ENCODE peak calls at places on chromosomes 1 and 21, in ten cellular contexts. One of them, this sample, is unnamed.

GRCh38 chr1:178465011-178465410 is 31.8 kb downstream of the CLEC20A start:
- DNase-seq in cardiac fibroblast: peak; percentile 38
- DNase-seq in fibroblast of mammary gland: peak; percentile 72
- DNase-seq in astrocyte: peak; percentile 65
- DNase-seq in uterus: no peak
- DNase-seq in cardiac muscle cell: no peak
- DNase-seq in foreskin keratinocyte: peak; percentile 81
- DNase-seq in psoas muscle: no peak
- DNase-seq in GM12878: no peak
- DNase-seq in PC-9: no peak
- DNase-seq in this sample: no peak

GRCh38 chr1:66402194-66402593 is 131.8 kb upstream of the SGIP1 start:
- DNase-seq in cardiac fibroblast: peak; percentile 83
- DNase-seq in fibroblast of mammary gland: peak; percentile 90
- DNase-seq in astrocyte: no peak
- DNase-seq in uterus: peak; percentile 80
- DNase-seq in cardiac muscle cell: no peak
- DNase-seq in foreskin keratinocyte: no peak
- DNase-seq in psoas muscle: peak; percentile 91
- DNase-seq in GM12878: peak; percentile 87
- DNase-seq in PC-9: no peak
- DNase-seq in this sample: no peak

GRCh38 chr1:226798427-226799411 is 59.6 kb upstream of the ITPKB start:
- DNase-seq in cardiac fibroblast: no peak
- DNase-seq in fibroblast of mammary gland: no peak
- DNase-seq in astrocyte: no peak
- DNase-seq in uterus: no peak
- DNase-seq in cardiac muscle cell: no peak
- DNase-seq in foreskin keratinocyte: no peak
- DNase-seq in psoas muscle: no peak
- DNase-seq in GM12878: peak; percentile 47
- DNase-seq in PC-9: no peak
- DNase-seq in this sample: no peak

GRCh38 chr1:200036616-200037270 is 9.2 kb downstream of the NR5A2 start:
- DNase-seq in cardiac fibroblast: no peak
- DNase-seq in fibroblast of mammary gland: no peak
- DNase-seq in astrocyte: no peak
- DNase-seq in uterus: no peak
- DNase-seq in cardiac muscle cell: no peak
- DNase-seq in foreskin keratinocyte: no peak
- DNase-seq in psoas muscle: no peak
- DNase-seq in GM12878: no peak
- DNase-seq in PC-9: no peak
- DNase-seq in this sample: no peak

GRCh38 chr1:14435368-14436023 is 163.0 kb upstream of the KAZN start:
- DNase-seq in cardiac fibroblast: no peak
- DNase-seq in fibroblast of mammary gland: no peak
- DNase-seq in astrocyte: no peak
- DNase-seq in uterus: no peak
- DNase-seq in cardiac muscle cell: peak; percentile 48
- DNase-seq in foreskin keratinocyte: no peak
- DNase-seq in psoas muscle: no peak
- DNase-seq in GM12878: no peak
- DNase-seq in PC-9: no peak
- DNase-seq in this sample: no peak

GRCh38 chr1:2540816-2541492 is 10.9 kb upstream of the HES5 start:
- DNase-seq in cardiac fibroblast: no peak
- DNase-seq in fibroblast of mammary gland: no peak
- DNase-seq in astrocyte: no peak
- DNase-seq in uterus: no peak
- DNase-seq in cardiac muscle cell: peak; percentile 27
- DNase-seq in foreskin keratinocyte: no peak
- DNase-seq in psoas muscle: no peak
- DNase-seq in GM12878: no peak
- DNase-seq in PC-9: no peak
- DNase-seq in this sample: no peak

GRCh38 chr1:192067360-192067759 is 90.9 kb upstream of the RGS18 start:
- DNase-seq in cardiac fibroblast: no peak
- DNase-seq in fibroblast of mammary gland: no peak
- DNase-seq in astrocyte: no peak
- DNase-seq in uterus: no peak
- DNase-seq in cardiac muscle cell: no peak
- DNase-seq in foreskin keratinocyte: no peak
- DNase-seq in psoas muscle: no peak
- DNase-seq in GM12878: no peak
- DNase-seq in PC-9: no peak
- DNase-seq in this sample: no peak

GRCh38 chr21:44617071-44617501 is 5.2 kb downstream of the KRTAP10-8 start:
- DNase-seq in cardiac fibroblast: no peak
- DNase-seq in fibroblast of mammary gland: no peak
- DNase-seq in astrocyte: no peak
- DNase-seq in uterus: no peak
- DNase-seq in cardiac muscle cell: no peak
- DNase-seq in foreskin keratinocyte: no peak
- DNase-seq in psoas muscle: no peak
- DNase-seq in GM12878: no peak
- DNase-seq in PC-9: no peak
- DNase-seq in this sample: no peak

GRCh38 chr1:185297986-185298385 is 19.1 kb downstream of the IVNS1ABP start:
- DNase-seq in cardiac fibroblast: no peak
- DNase-seq in fibroblast of mammary gland: no peak
- DNase-seq in astrocyte: peak; percentile 23
- DNase-seq in uterus: no peak
- DNase-seq in cardiac muscle cell: no peak
- DNase-seq in foreskin keratinocyte: no peak
- DNase-seq in psoas muscle: no peak
- DNase-seq in GM12878: no peak
- DNase-seq in PC-9: no peak
- DNase-seq in this sample: no peak

GRCh38 chr1:36349241-36349671 is 25.8 kb upstream of the EVA1B start:
- DNase-seq in cardiac fibroblast: no peak
- DNase-seq in fibroblast of mammary gland: peak; percentile 79
- DNase-seq in astrocyte: peak; percentile 46
- DNase-seq in uterus: no peak
- DNase-seq in cardiac muscle cell: no peak
- DNase-seq in foreskin keratinocyte: no peak
- DNase-seq in psoas muscle: peak; percentile 45
- DNase-seq in GM12878: peak; percentile 88
- DNase-seq in PC-9: peak; percentile 54
- DNase-seq in this sample: no peak

GRCh38 chr1:44707959-44708831 is 22.8 kb downstream of the RNU5D-1 start:
- DNase-seq in cardiac fibroblast: peak; percentile 69
- DNase-seq in fibroblast of mammary gland: peak; percentile 79
- DNase-seq in astrocyte: peak; percentile 30
- DNase-seq in uterus: peak; percentile 25
- DNase-seq in cardiac muscle cell: peak; percentile 47
- DNase-seq in foreskin keratinocyte: no peak
- DNase-seq in psoas muscle: no peak
- DNase-seq in GM12878: no peak
- DNase-seq in PC-9: peak; percentile 65
- DNase-seq in this sample: no peak

GRCh38 chr1:114063544-114063943 is 84.3 kb downstream of the OLFML3 start:
- DNase-seq in cardiac fibroblast: no peak
- DNase-seq in fibroblast of mammary gland: no peak
- DNase-seq in astrocyte: no peak
- DNase-seq in uterus: no peak
- DNase-seq in cardiac muscle cell: no peak
- DNase-seq in foreskin keratinocyte: no peak
- DNase-seq in psoas muscle: no peak
- DNase-seq in GM12878: no peak
- DNase-seq in PC-9: no peak
- DNase-seq in this sample: no peak
- TF ChIP-seq CTCF in cardiac fibroblast: no peak
- TF ChIP-seq CTCF in fibroblast of mammary gland: no peak
- TF ChIP-seq CTCF in astrocyte: no peak
- TF ChIP-seq CTCF in uterus: no peak
- TF ChIP-seq CTCF in cardiac muscle cell: no peak
- TF ChIP-seq CTCF in foreskin keratinocyte: peak; percentile 4
- TF ChIP-seq CTCF in psoas muscle: no peak
- TF ChIP-seq CTCF in GM12878: no peak
- TF ChIP-seq CTCF in PC-9: no peak
- TF ChIP-seq CTCF in this sample: no peak

DNA sequence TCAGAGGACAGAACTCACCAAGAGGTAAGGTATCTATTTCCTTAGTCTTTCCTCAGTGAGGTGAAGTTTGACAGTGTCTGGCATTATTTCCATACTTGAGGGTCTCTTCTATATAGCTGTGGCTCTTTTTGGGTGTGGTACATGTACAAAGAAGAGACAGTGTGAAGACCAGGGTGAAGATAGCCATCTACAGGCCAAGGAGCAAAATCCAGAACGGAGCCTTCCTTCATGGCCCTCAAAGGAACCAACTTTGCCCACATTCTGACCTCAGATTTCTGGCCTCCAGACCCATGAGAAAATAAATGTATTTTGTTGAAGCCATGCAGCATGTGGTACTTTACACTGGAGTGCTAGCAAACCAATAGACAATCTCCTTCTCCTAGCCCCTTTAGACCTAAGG is 858.5 kb upstream of the B3GALT2 start:
- DNase-seq in cardiac fibroblast: no peak
- DNase-seq in fibroblast of mammary gland: no peak
- DNase-seq in astrocyte: no peak
- DNase-seq in uterus: no peak
- DNase-seq in cardiac muscle cell: no peak
- DNase-seq in foreskin keratinocyte: no peak
- DNase-seq in psoas muscle: no peak
- DNase-seq in GM12878: no peak
- DNase-seq in PC-9: no peak
- DNase-seq in this sample: no peak
- TF ChIP-seq CTCF in cardiac fibroblast: no peak
- TF ChIP-seq CTCF in fibroblast of mammary gland: no peak
- TF ChIP-seq CTCF in astrocyte: no peak
- TF ChIP-seq CTCF in uterus: no peak
- TF ChIP-seq CTCF in cardiac muscle cell: no peak
- TF ChIP-seq CTCF in foreskin keratinocyte: no peak
- TF ChIP-seq CTCF in psoas muscle: no peak
- TF ChIP-seq CTCF in GM12878: no peak
- TF ChIP-seq CTCF in PC-9: no peak
- TF ChIP-seq CTCF in this sample: no peak

DNA sequence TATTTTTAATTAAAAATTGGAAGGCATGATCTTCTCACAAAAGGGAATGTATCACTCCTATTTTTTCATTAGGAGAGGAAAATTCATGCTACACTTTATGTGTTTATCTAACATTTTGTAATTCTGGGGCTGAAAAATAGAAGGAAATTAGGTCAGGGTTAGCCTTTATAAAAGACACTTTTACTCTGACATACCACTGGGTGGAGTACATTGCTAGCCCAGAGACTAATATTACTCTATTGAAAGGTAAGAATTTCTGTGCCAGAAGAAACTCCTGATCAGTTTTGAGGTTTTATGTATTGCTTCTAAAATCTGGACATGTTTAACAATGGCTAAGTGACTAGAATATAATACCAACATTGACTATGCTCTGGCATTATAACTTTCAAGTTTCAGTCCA is 724.6 kb downstream of the USP25 start:
- DNase-seq in cardiac fibroblast: peak; percentile 53
- DNase-seq in fibroblast of mammary gland: peak; percentile 37
- DNase-seq in astrocyte: no peak
- DNase-seq in uterus: no peak
- DNase-seq in cardiac muscle cell: no peak
- DNase-seq in foreskin keratinocyte: no peak
- DNase-seq in psoas muscle: no peak
- DNase-seq in GM12878: no peak
- DNase-seq in PC-9: no peak
- DNase-seq in this sample: no peak
- TF ChIP-seq CTCF in cardiac fibroblast: peak; percentile 46
- TF ChIP-seq CTCF in fibroblast of mammary gland: peak; percentile 50
- TF ChIP-seq CTCF in astrocyte: peak; percentile 38
- TF ChIP-seq CTCF in uterus: no peak
- TF ChIP-seq CTCF in cardiac muscle cell: peak; percentile 51
- TF ChIP-seq CTCF in foreskin keratinocyte: peak; percentile 53
- TF ChIP-seq CTCF in psoas muscle: peak; percentile 37
- TF ChIP-seq CTCF in GM12878: no peak
- TF ChIP-seq CTCF in PC-9: peak; percentile 52
- TF ChIP-seq CTCF in this sample: no peak

DNA sequence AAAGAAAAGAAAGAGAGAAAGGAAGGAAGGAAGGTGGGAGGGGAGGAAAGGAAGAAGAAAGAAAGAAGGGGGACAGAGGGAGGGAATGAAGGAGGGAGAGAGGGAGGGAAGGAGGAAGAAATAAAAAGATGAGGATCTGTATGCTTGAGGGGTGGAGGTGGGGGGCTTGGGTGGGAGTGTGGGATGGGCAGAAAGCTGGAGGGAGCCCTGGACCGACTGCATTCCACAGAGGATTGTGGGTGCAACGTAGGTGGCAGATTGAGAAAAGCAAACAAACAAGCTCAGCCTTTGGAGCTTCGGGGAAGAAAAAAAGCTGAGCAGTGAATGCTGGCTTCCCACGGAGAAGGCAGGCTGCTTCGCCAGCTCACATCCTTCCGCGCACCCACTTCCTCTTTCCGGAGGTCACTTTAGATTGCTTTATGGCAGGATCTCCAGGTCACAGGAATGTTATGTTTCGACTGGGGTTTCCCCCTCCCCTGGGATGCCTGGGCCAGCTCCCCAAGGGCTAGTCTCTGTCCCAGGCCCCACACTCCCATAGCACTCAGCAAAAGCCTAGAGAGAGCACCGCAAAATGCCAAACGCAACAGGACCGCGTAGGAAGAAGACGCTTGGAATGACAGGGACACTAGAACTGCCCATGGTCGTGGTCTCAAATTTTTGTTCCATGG is 20.7 kb upstream of the LGALS8 start:
- DNase-seq in cardiac fibroblast: peak; percentile 84
- DNase-seq in fibroblast of mammary gland: peak; percentile 58
- DNase-seq in astrocyte: peak; percentile 75
- DNase-seq in uterus: peak; percentile 16
- DNase-seq in cardiac muscle cell: peak; percentile 42
- DNase-seq in foreskin keratinocyte: no peak
- DNase-seq in psoas muscle: peak; percentile 64
- DNase-seq in GM12878: no peak
- DNase-seq in PC-9: peak; percentile 99
- DNase-seq in this sample: no peak
- TF ChIP-seq CTCF in cardiac fibroblast: no peak
- TF ChIP-seq CTCF in fibroblast of mammary gland: no peak
- TF ChIP-seq CTCF in astrocyte: no peak
- TF ChIP-seq CTCF in uterus: no peak
- TF ChIP-seq CTCF in cardiac muscle cell: no peak
- TF ChIP-seq CTCF in foreskin keratinocyte: no peak
- TF ChIP-seq CTCF in psoas muscle: no peak
- TF ChIP-seq CTCF in GM12878: no peak
- TF ChIP-seq CTCF in PC-9: no peak
- TF ChIP-seq CTCF in this sample: no peak

GRCh38 chr21:23694396-23694795 is 1912.9 kb downstream of the MRPL39 start:
- DNase-seq in cardiac fibroblast: no peak
- DNase-seq in fibroblast of mammary gland: no peak
- DNase-seq in astrocyte: no peak
- DNase-seq in uterus: no peak
- DNase-seq in cardiac muscle cell: no peak
- DNase-seq in foreskin keratinocyte: no peak
- DNase-seq in psoas muscle: no peak
- DNase-seq in GM12878: no peak
- DNase-seq in PC-9: no peak
- DNase-seq in this sample: no peak
- TF ChIP-seq CTCF in cardiac fibroblast: no peak
- TF ChIP-seq CTCF in fibroblast of mammary gland: no peak
- TF ChIP-seq CTCF in astrocyte: no peak
- TF ChIP-seq CTCF in uterus: no peak
- TF ChIP-seq CTCF in cardiac muscle cell: no peak
- TF ChIP-seq CTCF in foreskin keratinocyte: no peak
- TF ChIP-seq CTCF in psoas muscle: no peak
- TF ChIP-seq CTCF in GM12878: no peak
- TF ChIP-seq CTCF in PC-9: no peak
- TF ChIP-seq CTCF in this sample: no peak